ENCODE peak calls at places on chromosome 2, in five cellular contexts. L is tibial artery, T is left lung, B is aorta, S is fibroblast of lung. N is an unnamed sample.

GRCh38 chr2:212226114-212226513 is 312.5 kb downstream of the ERBB4 start:
- DNase-seq in B (no peak), S (no peak), T (no peak), L (no peak), N (no peak)

GRCh38 chr2:216081-216480 is 47.8 kb downstream of the SH3YL1 start:
- DNase-seq in S (no peak), L (no peak), B (no peak), T (no peak), N (no peak)

GRCh38 chr2:197846789-197847188 is 42.4 kb downstream of the PLCL1 start:
- DNase-seq in L (no peak), T (no peak), B (no peak), S (peak; percentile 75), N (no peak)

GRCh38 chr2:33785201-33786106 is 186.4 kb upstream of the FAM98A start:
- DNase-seq in T (no peak), S (peak; percentile 72), B (no peak), L (no peak), N (no peak)

GRCh38 chr2:149399934-149400615 is 69.7 kb downstream of the LYPD6 start:
- DNase-seq in T (no peak), S (no peak), B (no peak), L (no peak), N (no peak)

GRCh38 chr2:12697617-12698016 is 19.1 kb upstream of the TRIB2 start:
- DNase-seq in L (no peak), S (no peak), T (no peak), B (no peak), N (no peak)

GRCh38 chr2:241844066-241844728 is 14.5 kb downstream of the PDCD1 start:
- DNase-seq in T (peak; percentile 90), S (peak; percentile 67), B (peak; percentile 87), L (peak; percentile 85), N (peak; percentile 85)

GRCh38 chr2:177550264-177551200 is 158.0 kb downstream of the AGPS start:
- DNase-seq in L (no peak), S (no peak), B (no peak), T (no peak), N (no peak)

GRCh38 chr2:46134531-46135229 is 162.5 kb upstream of the EPAS1 start:
- DNase-seq in B (no peak), T (no peak), S (peak; percentile 76), L (peak; percentile 70), N (no peak)

GRCh38 chr2:205835251-205835900 is 153.1 kb downstream of the NRP2 start:
- DNase-seq in T (no peak), S (peak; percentile 70), B (no peak), L (no peak), N (no peak)

GRCh38 chr2:43218550-43219382 is 7.6 kb downstream of the ZFP36L2 start:
- DNase-seq in B (peak; percentile 81), S (peak; percentile 34), T (peak; percentile 88), L (peak; percentile 81), N (peak; percentile 84)

GRCh38 chr2:64106481-64106880 is 37.7 kb downstream of the PELI1 start:
- DNase-seq in T (no peak), B (no peak), S (no peak), L (no peak), N (no peak)
- H3K4me1 ChIP-seq in T (peaks cover 28% of the 10 kb centered on the region), B (peaks cover 2% of the 10 kb centered on the region), S (no peaks in the 10 kb centered on the region), L (peaks cover 42% of the 10 kb centered on the region), N (peaks cover 17% of the 10 kb centered on the region)

DNA sequence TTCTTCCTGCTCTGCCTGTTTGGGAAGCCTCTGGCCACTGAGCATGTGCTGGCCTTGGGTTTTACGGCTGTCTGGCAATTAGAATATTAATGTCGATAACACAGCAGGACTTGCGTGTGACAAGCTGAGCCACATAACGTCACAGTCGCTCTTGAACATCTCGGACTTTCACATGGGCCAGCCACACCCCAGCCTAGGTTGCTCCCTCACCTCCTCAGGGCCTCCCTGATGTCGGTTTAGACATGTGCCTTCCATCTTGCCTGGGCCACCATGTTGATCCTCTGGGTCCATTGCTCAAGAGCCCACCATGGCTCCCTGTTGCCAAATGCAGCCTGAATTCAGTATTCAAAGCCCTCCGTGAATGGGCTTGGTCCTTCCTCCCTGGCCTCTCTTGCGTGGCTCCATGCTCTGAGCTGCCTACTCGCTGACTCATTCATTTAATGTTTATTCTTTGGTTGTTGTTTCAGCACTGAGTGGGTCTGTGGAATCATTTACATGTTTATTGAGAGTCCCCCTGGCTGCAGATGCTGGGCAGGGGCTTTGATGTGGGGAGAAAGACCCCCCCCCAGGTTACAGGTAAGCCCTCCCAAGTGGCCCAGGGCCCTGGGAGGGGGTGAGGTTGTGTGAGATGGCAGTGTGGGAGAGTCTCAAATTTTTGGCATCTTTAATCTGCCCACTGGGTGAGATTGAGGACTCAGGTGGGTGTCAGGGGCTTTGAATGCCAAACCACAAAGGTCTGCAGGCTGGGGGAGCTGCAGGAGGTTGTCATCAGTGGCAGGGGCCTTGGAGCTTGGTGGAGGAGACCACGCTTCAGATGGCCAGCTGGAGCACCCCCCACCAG is 62.0 kb downstream of the ODC1 start:
- DNase-seq in L (no peak), B (no peak), T (no peak), S (peak; percentile 76), N (no peak)
- H3K4me1 ChIP-seq in L (peaks cover 9% of the 10 kb centered on the region), B (no peaks in the 10 kb centered on the region), T (peaks cover 98% of the 10 kb centered on the region), S (peaks cover 12% of the 10 kb centered on the region), N (peaks cover 84% of the 10 kb centered on the region)

GRCh38 chr2:157786663-157787363 is 89.3 kb downstream of the ACVR1 start:
- DNase-seq in L (no peak), B (no peak), T (no peak), S (peak; percentile 37), N (no peak)

GRCh38 chr2:157787364-157787938 is 88.7 kb downstream of the ACVR1 start:
- DNase-seq in T (no peak), S (no peak), B (no peak), L (no peak), N (no peak)

GRCh38 chr2:157785200-157785599 is 90.9 kb downstream of the ACVR1 start:
- DNase-seq in T (no peak), S (peak; percentile 49), B (no peak), L (no peak), N (no peak)

GRCh38 chr2:157784823-157785175 is 91.3 kb downstream of the ACVR1 start:
- DNase-seq in T (no peak), S (peak; percentile 16), L (no peak), B (no peak), N (no peak)

DNA sequence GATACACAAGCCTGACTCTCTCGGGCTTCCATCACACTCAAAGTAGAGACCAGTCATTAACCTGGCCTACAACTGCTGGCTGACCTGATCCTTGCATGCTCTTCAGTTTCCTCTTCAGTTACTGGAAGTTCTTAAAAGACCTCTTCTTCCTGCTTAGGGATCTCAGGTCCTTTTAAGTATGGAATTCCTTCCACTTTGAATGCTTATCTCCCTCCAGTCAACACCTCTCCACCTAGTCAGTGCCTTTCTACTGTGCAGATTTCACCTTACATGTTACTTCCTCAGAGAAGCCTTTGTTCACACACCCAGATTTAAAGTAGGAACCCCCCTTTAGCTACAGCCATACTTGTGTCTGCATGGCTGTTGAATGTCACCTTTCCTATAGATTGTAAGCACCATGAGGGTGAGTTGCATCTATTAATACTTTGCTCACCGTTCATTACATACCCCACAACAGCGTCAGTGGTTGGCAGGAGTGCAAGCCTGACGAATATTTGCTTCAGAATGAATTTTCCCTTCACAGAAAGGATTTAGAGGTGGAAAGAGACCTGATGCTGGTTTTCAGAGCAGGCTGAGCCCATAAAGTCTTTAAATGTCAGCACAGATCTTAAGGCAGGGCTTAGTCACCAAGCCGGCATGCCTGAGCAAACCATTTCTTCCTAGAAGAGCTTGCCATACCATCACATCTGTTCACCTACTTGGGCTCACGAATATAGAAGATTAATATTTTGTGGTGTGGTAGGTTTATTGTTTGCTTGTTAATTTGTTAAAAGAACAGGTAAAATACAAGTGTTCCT is 90.1 kb downstream of the ACVR1 start:
- DNase-seq in L (no peak), S (peak; percentile 75), T (no peak), B (no peak), N (no peak)
- H3K4me1 ChIP-seq in L (peaks cover 89% of the 10 kb centered on the region), S (peaks cover 7% of the 10 kb centered on the region), T (peaks cover 38% of the 10 kb centered on the region), B (peaks cover 19% of the 10 kb centered on the region), N (peaks cover 57% of the 10 kb centered on the region)

DNA sequence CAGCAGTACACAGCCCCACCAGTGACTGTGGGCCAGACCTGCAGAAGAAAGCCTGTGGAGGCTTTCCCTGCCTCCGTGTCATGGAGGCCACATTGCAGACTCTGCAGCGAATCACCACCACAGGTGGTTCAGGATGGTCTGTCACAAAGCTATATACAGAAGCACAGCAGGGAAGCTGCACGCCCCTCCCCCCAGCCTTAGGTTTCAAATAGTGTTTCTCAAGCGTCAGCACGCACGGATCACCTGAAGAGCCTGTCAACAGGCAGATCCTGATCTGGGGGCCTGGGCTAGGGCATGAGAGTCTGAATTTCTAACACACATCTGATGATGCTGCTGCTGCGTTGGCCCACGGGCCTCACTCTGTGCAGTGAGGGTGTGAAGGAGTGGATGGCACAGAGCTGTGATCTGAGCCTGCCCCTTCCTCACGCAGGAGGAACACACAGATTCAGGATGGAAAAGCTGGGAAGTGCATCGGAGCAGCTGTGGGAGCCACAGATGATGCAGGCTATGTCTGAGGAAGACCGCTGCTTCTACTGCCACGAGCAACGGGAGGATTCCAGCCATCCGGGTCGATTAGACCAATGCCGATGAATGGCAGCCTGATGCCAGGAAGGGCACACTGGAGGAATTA is 96.6 kb downstream of the UXS1 start:
- DNase-seq in B (no peak), L (no peak), S (no peak), T (no peak), N (no peak)
- H3K4me1 ChIP-seq in B (no peaks in the 10 kb centered on the region), L (no peaks in the 10 kb centered on the region), S (no peaks in the 10 kb centered on the region), T (peaks cover 4% of the 10 kb centered on the region), N (no peaks in the 10 kb centered on the region)

DNA sequence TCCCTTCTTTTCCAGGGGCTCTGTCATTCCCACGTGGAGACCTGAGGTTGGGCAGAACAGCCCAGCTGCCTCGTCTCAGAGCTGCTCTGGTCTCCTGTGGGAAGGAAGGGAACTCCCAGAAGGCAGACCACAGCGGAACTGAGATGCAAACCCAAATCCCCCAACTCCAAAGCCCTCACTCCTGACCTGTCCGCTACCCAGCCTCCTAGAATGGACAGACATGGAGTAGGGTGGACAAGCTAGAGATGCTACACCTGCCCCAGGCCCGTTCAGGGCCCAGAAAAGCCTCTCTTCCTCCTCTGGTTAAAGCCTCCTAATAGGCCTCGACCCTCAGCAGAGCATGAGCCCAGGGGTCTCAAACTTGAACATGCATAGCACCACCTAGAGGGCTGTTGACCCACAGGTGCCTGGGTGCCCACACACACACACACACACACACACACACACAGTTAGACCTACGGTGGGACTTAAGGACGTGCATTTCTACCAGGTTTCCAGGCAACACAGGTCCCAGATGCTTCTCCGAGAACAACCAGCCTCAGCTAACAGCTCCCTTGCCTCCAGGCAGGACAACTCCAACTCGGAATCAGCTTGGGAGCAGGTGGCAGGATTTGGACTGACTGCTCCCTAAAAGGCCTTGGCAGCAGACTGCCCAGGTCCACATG is 93.5 kb downstream of the TNS1 start:
- DNase-seq in S (no peak), T (peak; percentile 28), L (peak; percentile 53), B (no peak), N (no peak)
- H3K4me1 ChIP-seq in S (peaks cover 35% of the 10 kb centered on the region), T (peaks cover 82% of the 10 kb centered on the region), L (peaks cover 100% of the 10 kb centered on the region), B (peaks cover 7% of the 10 kb centered on the region), N (peaks cover 93% of the 10 kb centered on the region)

N was measured in upper lobe of right lung.